ENCODE peak calls at places on chromosomes 5 and 9, in nine cellular contexts. Z is B cell, R is hepatocyte, Q is GM06990, N is left ventricle myocardium inferior, T is GM23338, K is WTC11, W is coronary artery, Y is tibial artery. J is an unnamed sample.

GRCh38 chr5:116938488-116938887 is 363.9 kb upstream of the SEMA6A start:
- DNase-seq in Q (no peak), W (no peak), K (peak; percentile 48), R (no peak), N (no peak), T (peak; percentile 76), Z (no peak), Y (no peak), J (no peak)

GRCh38 chr9:96646081-96646991 is 8.8 kb downstream of the PRXL2C start:
- DNase-seq in K (no peak), Z (no peak), Q (no peak), T (no peak), W (no peak), N (no peak), R (no peak), Y (no peak), J (no peak)

GRCh38 chr5:156893517-156893916 is 43.4 kb downstream of the PPP1R2B start:
- DNase-seq in Q (peak; percentile 59), R (no peak), Z (no peak), T (no peak), K (no peak), Y (no peak), N (no peak), W (no peak), J (no peak)

GRCh38 chr5:63032343-63032742 is 453.7 kb downstream of the LRRC70 start:
- DNase-seq in R (no peak), Y (no peak), Z (no peak), T (no peak), K (no peak), N (no peak), W (no peak), Q (no peak), J (no peak)

GRCh38 chr5:172175263-172175719 is 12.7 kb downstream of the STK10 start:
- DNase-seq in Y (peak; percentile 72), T (no peak), Q (peak; percentile 88), Z (peak; percentile 86), R (no peak), W (no peak), N (peak; percentile 57), K (no peak), J (no peak)

GRCh38 chr5:126334755-126335154 is 88.5 kb upstream of the GRAMD2B start:
- DNase-seq in Q (no peak), W (no peak), R (no peak), T (no peak), Y (no peak), N (no peak), Z (no peak), K (no peak), J (no peak)

GRCh38 chr5:181039471-181039870 is 595 bp upstream of the BTNL9 start:
- DNase-seq in T (no peak), W (no peak), N (no peak), R (no peak), Q (no peak), Z (no peak), K (no peak), Y (no peak), J (no peak)

GRCh38 chr9:127867356-127868277 is 9.9 kb downstream of the AK1 start:
- DNase-seq in K (no peak), R (no peak), Y (no peak), N (peak; percentile 60), Q (no peak), Z (no peak), W (no peak), T (peak; percentile 59), J (no peak)

GRCh38 chr5:68464424-68464823 is 248.9 kb downstream of the PIK3R1 start:
- DNase-seq in Q (peak; percentile 12), N (no peak), Y (no peak), W (no peak), R (no peak), T (no peak), Z (no peak), K (no peak), J (no peak)

GRCh38 chr9:124306098-124306735 is 48.5 kb downstream of the NEK6 start:
- DNase-seq in Q (no peak), Z (no peak), Y (no peak), T (no peak), N (no peak), R (no peak), W (no peak), K (no peak), J (no peak)

GRCh38 chr5:173917788-173918786 is 29.9 kb downstream of the CPEB4 start:
- DNase-seq in R (peak; percentile 78), T (peak; percentile 88), Q (peak; percentile 82), N (no peak), K (peak; percentile 42), W (no peak), Z (peak; percentile 63), Y (peak; percentile 76), J (no peak)

GRCh38 chr9:76159288-76159926 is 234.8 kb downstream of the RFK start:
- DNase-seq in Q (no peak), T (peak; percentile 24), W (no peak), K (no peak), R (no peak), Y (no peak), N (no peak), Z (no peak), J (no peak)

GRCh38 chr5:57402348-57402747 is 80.3 kb downstream of the ACTBL2 start:
- DNase-seq in K (no peak), W (no peak), Q (no peak), Z (no peak), N (no peak), Y (no peak), T (no peak), R (no peak), J (no peak)

GRCh38 chr5:35920890-35921289 is 17.5 kb downstream of the CAPSL start:
- DNase-seq in K (peak; percentile 58), Z (no peak), N (no peak), W (no peak), R (peak; percentile 21), Y (no peak), Q (no peak), T (peak; percentile 50), J (no peak)
- TF ChIP-seq CTCF in K (no peak), Z (no peak), N (no peak), W (no peak), R (peak; percentile 30), Y (no peak), Q (no peak), T (peak; percentile 45), J (peak; percentile 58)

GRCh38 chr5:158752656-158752973 is 347.1 kb downstream of the EBF1 start:
- DNase-seq in Y (no peak), T (no peak), W (no peak), R (no peak), Q (no peak), Z (no peak), N (no peak), K (no peak), J (no peak)
- TF ChIP-seq CTCF in Y (no peak), T (no peak), W (no peak), R (no peak), Q (no peak), Z (no peak), N (no peak), K (no peak), J (no peak)

DNA sequence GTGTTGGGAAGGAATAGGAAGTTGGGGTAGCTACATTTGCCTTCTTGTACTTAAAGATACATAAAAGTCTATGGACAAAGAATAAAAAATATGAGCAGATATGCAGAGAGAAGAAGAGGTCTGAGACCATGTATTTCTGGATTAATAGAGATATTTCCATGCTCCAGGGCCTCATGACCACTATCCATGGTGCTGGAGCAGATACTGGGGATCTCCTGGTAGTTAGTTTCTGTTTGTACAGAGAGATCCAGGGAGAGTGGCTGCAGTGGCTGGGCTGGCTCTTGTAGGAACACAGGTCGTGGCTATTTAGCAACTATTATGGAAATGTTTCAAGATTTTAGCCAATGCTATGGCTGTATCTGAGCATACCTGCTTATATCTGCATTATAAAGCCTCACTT is 184.2 kb upstream of the TMEM161B start:
- DNase-seq in R (peak; percentile 49), Q (no peak), T (peak; percentile 10), W (no peak), Y (no peak), N (no peak), Z (no peak), K (peak; percentile 10), J (no peak)
- TF ChIP-seq CTCF in R (no peak), Q (no peak), T (no peak), W (no peak), Y (no peak), N (no peak), Z (no peak), K (no peak), J (no peak)

DNA sequence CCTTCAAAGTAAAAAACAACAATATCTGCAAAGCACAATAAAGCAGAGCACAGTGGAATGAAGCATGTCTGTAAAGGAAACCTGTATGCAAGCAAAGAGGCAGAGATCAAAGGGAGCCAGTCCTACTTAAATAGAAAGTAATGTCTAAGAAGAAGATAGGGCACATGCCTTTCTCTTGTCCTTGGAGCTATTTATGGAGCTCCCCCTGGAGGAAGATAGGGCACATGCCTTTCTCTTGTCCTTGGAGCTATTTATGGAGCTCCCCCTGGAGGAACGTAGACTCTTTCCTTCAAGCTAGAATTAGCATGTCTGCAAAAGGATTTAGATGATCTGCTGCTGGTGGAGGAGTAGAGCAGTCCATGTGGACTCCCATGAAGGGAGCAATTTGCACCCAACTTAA is 168.1 kb upstream of the RASEF start:
- DNase-seq in Z (no peak), Y (no peak), W (no peak), Q (no peak), T (peak; percentile 83), R (peak; percentile 51), K (no peak), N (no peak), J (no peak)
- TF ChIP-seq CTCF in Z (no peak), Y (no peak), W (no peak), Q (peak; percentile 57), T (peak; percentile 66), R (peak; percentile 41), K (no peak), N (peak; percentile 55), J (peak; percentile 63)

GRCh38 chr5:37900692-37901091 is 60.9 kb upstream of the GDNF start:
- DNase-seq in T (peak; percentile 46), Q (no peak), K (peak; percentile 32), N (peak; percentile 79), Z (no peak), Y (peak; percentile 71), W (no peak), R (peak; percentile 12), J (no peak)
- TF ChIP-seq CTCF in T (peak; percentile 24), Q (no peak), K (no peak), N (peak; percentile 36), Z (no peak), Y (no peak), W (no peak), R (no peak), J (no peak)

GRCh38 chr5:78221964-78222451 is 72.5 kb downstream of the AP3B1 start:
- DNase-seq in Q (peak; percentile 84), K (peak; percentile 25), T (peak; percentile 47), W (no peak), Y (no peak), R (no peak), N (no peak), Z (peak; percentile 91), J (no peak)
- TF ChIP-seq CTCF in Q (peak; percentile 54), K (no peak), T (peak; percentile 21), W (no peak), Y (no peak), R (no peak), N (no peak), Z (peak; percentile 67), J (no peak)

J was measured in type B pancreatic cell.